ENCODE peak calls at places on chromosomes 3 and 15, in four cellular contexts. N, Y, P and V are unnamed samples.
A peak's percentile ranks its signal among the peaks of the same experiment; 100 is the strongest.

GRCh38 chr3:133489466-133490085 is 83.9 kb upstream of the CDV3 start:
- DNase-seq in N (no peak), Y (no peak), P (no peak), V (peak; percentile 64)

GRCh38 chr3:141228385-141228784 is 3.2 kb upstream of the PXYLP1 start:
- DNase-seq in Y (no peak), N (no peak), P (no peak), V (no peak)

GRCh38 chr3:42518800-42519567 is 16.5 kb downstream of the VIPR1 start:
- DNase-seq in N (no peak), Y (no peak), P (no peak), V (peak; percentile 79)

GRCh38 chr3:189289251-189289650 is 117.5 kb downstream of the TPRG1 start:
- DNase-seq in N (no peak), Y (no peak), P (no peak), V (no peak)

GRCh38 chr15:96064351-96064756 is 266.1 kb upstream of the NR2F2 start:
- DNase-seq in N (no peak), Y (no peak), P (no peak), V (peak; percentile 19)

GRCh38 chr3:28989646-28990089 is 291.2 kb upstream of the RBMS3 start:
- DNase-seq in Y (peak; percentile 72), N (no peak), P (no peak), V (no peak)

GRCh38 chr3:43754316-43754715 is 63.6 kb downstream of the ABHD5 start:
- DNase-seq in Y (no peak), N (no peak), P (no peak), V (no peak)

GRCh38 chr15:23497710-23498111 is 50.7 kb upstream of the GOLGA6L2 start:
- DNase-seq in P (no peak), Y (no peak), N (no peak), V (peak; percentile 44)

GRCh38 chr15:61038387-61038786 is 190.7 kb downstream of the RORA start:
- DNase-seq in Y (peak; percentile 85), N (no peak), P (peak; percentile 25), V (no peak)

GRCh38 chr15:38072507-38073277 is 138.3 kb downstream of the TMCO5A start:
- DNase-seq in P (peak; percentile 89), Y (peak; percentile 74), N (peak; percentile 18), V (peak; percentile 98)
- TF ChIP-seq POLR2AphosphoS5 in P (peak; percentile 70), Y (no peak), N (no peak), V (peak; percentile 41)

DNA sequence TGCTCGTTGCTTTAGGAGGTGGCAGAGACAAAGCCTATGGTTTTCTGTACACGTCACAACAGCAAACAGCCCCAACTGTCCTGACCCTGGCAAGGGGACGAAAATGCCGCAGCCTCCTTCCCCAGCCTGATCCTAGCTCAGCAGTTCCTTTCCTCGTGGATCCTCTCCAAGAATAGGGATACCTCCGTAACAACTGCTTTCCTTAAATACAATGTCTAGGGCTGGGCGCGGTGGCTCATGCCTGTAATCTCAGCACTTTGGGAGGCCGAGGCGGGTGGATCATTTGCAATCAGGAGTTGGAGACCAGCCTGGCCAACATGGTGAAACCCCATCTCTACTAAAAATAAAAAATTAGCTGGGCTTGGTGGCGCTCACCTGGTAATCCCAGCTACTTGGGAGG is 17.0 kb downstream of the MAP6D1 start:
- DNase-seq in N (no peak), Y (no peak), P (no peak), V (no peak)
- TF ChIP-seq POLR2AphosphoS5 in N (no peak), Y (no peak), P (no peak), V (no peak)

GRCh38 chr3:107933450-107933849 is 157.4 kb downstream of the CD47 start:
- DNase-seq in P (no peak), N (no peak), Y (no peak), V (no peak)

GRCh38 chr3:107928084-107928445 is 162.8 kb downstream of the CD47 start:
- DNase-seq in N (peak; percentile 7), P (no peak), Y (peak; percentile 42), V (peak; percentile 54)

DNA sequence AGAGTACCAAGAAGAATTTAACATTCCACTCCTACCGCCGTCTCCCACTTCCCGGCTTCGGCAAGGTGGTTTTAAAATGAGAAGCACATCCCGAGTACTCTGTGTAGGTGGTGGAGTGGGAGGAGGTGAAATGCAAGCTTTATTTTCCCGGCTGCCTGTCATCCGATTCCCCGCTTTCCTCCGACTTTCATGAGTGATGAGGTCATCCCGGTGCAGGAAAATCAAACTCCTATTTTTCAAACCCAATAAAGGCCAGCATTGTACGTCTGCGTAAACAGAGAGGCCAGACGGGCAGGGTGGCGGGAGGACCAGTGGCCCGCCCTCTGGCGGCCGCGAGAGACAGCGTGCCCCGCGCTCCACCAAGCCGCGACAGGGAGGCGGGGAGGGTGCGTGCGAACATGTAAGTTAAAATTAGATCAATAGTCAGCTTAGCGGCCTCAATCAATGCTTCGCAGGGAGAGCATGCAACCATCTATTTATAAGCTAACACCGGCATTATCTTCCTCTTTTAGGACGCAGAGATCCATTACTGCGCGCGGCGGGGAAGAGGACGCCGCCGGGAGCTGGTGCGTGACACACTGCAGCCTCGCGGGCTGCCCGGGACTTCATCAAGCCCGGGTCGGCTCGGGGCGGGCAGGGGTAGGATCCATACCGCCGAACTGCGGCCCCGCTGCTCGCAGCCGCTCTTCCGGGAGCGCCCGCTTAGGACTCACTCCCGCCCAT is 163.3 kb downstream of the CD47 start:
- DNase-seq in Y (peak; percentile 81), P (peak; percentile 35), N (peak; percentile 76), V (peak; percentile 82)
- TF ChIP-seq POLR2AphosphoS5 in Y (no peak), P (no peak), N (no peak), V (no peak)

GRCh38 chr3:45628746-45629145 is 34.2 kb downstream of the LIMD1 start:
- DNase-seq in P (no peak), Y (no peak), N (no peak), V (no peak)
- TF ChIP-seq POLR2AphosphoS5 in P (no peak), Y (no peak), N (no peak), V (no peak)

GRCh38 chr3:20040476-20041196 is 390 bp downstream of the KAT2B start:
- DNase-seq in Y (peak; percentile 54), P (peak; percentile 51), N (peak; percentile 55), V (peak; percentile 81)
- TF ChIP-seq POLR2AphosphoS5 in Y (no peak), P (peak; percentile 33), N (no peak), V (no peak)

GRCh38 chr3:50610181-50610971 is 1.2 kb downstream of the CISH start:
- DNase-seq in N (no peak), Y (no peak), P (no peak), V (no peak)
- TF ChIP-seq POLR2AphosphoS5 in N (no peak), Y (no peak), P (no peak), V (no peak)

GRCh38 chr15:40787344-40787841 is 17.6 kb downstream of the C15orf62 start:
- DNase-seq in N (no peak), Y (peak; percentile 71), P (peak; percentile 93), V (peak; percentile 94)
- TF ChIP-seq POLR2AphosphoS5 in N (no peak), Y (no peak), P (peak; percentile 79), V (peak; percentile 56)